ENCODE peak calls at places on chromosomes 6 and 20, in eight cellular contexts. C is CD4-positive, alpha-beta memory T cell; M is left lung; G is gastrocnemius medialis; A is stomach; X is neuronal stem cell; O is OCI-M1; H is naive thymus-derived CD8-positive, alpha-beta T cell. Y is an unnamed sample.

GRCh38 chr20:8608470-8608869 is 460.4 kb upstream of the PLCB4 start:
- DNase-seq in C (no peak), M (no peak), G (no peak), A (no peak), X (no peak), O (no peak), H (no peak), Y (no peak)

GRCh38 chr6:158660331-158660730 is 10.5 kb downstream of the SYTL3 start:
- DNase-seq in C (peak), M (no peak), G (no peak), A (peak), X (no peak), O (peak), H (peak), Y (no peak)

GRCh38 chr6:67210450-67210849 is 1424.6 kb upstream of the ADGRB3 start:
- DNase-seq in C (no peak), M (no peak), G (no peak), A (no peak), X (no peak), O (peak), H (no peak), Y (no peak)

GRCh38 chr20:23520185-23520584 is 29.3 kb downstream of the CST8 start:
- DNase-seq in C (no peak), M (no peak), G (no peak), A (no peak), X (no peak), O (no peak), H (no peak), Y (no peak)

GRCh38 chr6:39543117-39543516 is 182.1 kb downstream of the KIF6 start:
- DNase-seq in C (no peak), M (no peak), G (no peak), A (no peak), X (no peak), O (no peak), H (no peak), Y (no peak)

GRCh38 chr6:31178143-31179041 is 7.9 kb upstream of the POU5F1 start:
- DNase-seq in C (no peak), M (no peak), G (no peak), A (no peak), X (no peak), O (peak), H (no peak), Y (no peak)

GRCh38 chr6:81997091-81997926 is 244.8 kb upstream of the TENT5A start:
- DNase-seq in C (no peak), M (no peak), G (no peak), A (no peak), X (no peak), O (peak), H (no peak), Y (no peak)

GRCh38 chr20:57672164-57672563 is 37.7 kb downstream of the PMEPA1 start:
- DNase-seq in C (no peak), M (peak), G (no peak), A (no peak), X (no peak), O (no peak), H (no peak), Y (no peak)

GRCh38 chr6:40990301-40990700 is 48.7 kb downstream of the UNC5CL start:
- DNase-seq in C (no peak), M (no peak), G (no peak), A (no peak), X (no peak), O (no peak), H (no peak), Y (no peak)

GRCh38 chr6:166228839-166229528 is 61.3 kb upstream of the TBXT start:
- DNase-seq in C (no peak), M (no peak), G (no peak), A (no peak), X (no peak), O (no peak), H (no peak), Y (no peak)

GRCh38 chr6:125094563-125094962 is 59.0 kb upstream of the TPD52L1 start:
- DNase-seq in C (no peak), M (no peak), G (no peak), A (no peak), X (no peak), O (no peak), H (no peak), Y (no peak)

GRCh38 chr6:169070506-169071176 is 183.0 kb downstream of the THBS2 start:
- DNase-seq in C (no peak), M (no peak), G (peak), A (peak), X (no peak), O (peak), H (no peak), Y (no peak)

GRCh38 chr20:63081351-63081750 is 74.6 kb upstream of the BHLHE23 start:
- DNase-seq in C (no peak), M (peak), G (no peak), A (no peak), X (no peak), O (no peak), H (no peak), Y (no peak)

GRCh38 chr20:54000914-54001313 is 69.5 kb downstream of the BCAS1 start:
- DNase-seq in C (no peak), M (no peak), G (no peak), A (no peak), X (no peak), O (no peak), H (no peak), Y (no peak)

GRCh38 chr20:46253391-46253790 is 54.9 kb downstream of the CDH22 start:
- DNase-seq in C (no peak), M (no peak), G (peak), A (peak), X (no peak), O (peak), H (no peak), Y (no peak)

GRCh38 chr6:16764188-16764950 is 3.1 kb upstream of the ATXN1 start:
- DNase-seq in C (no peak), M (no peak), G (no peak), A (no peak), X (no peak), O (peak), H (no peak), Y (no peak)

GRCh38 chr20:14288341-14289330 is 48.8 kb downstream of the FLRT3 start:
- DNase-seq in C (no peak), M (no peak), G (no peak), A (no peak), X (no peak), O (no peak), H (no peak), Y (no peak)

GRCh38 chr20:51554538-51555165 is 12.1 kb upstream of the NFATC2 start:
- DNase-seq in C (no peak), M (no peak), G (peak), A (no peak), X (no peak), O (no peak), H (no peak), Y (no peak)

GRCh38 chr6:7749493-7749892 is 23.6 kb downstream of the BMP6 start:
- DNase-seq in C (no peak), M (no peak), G (no peak), A (no peak), X (no peak), O (peak), H (no peak), Y (no peak)

GRCh38 chr6:1445650-1446645 is 56.6 kb downstream of the FOXF2 start:
- DNase-seq in C (no peak), M (no peak), G (no peak), A (no peak), X (no peak), O (no peak), H (no peak), Y (no peak)

GRCh38 chr6:20444786-20445271 is 43.1 kb downstream of the E2F3 start:
- DNase-seq in C (no peak), M (no peak), G (no peak), A (no peak), X (no peak), O (peak), H (no peak), Y (no peak)

GRCh38 chr20:5569021-5569420 is 181.2 kb upstream of the SHLD1 start:
- DNase-seq in C (peak), M (no peak), G (no peak), A (no peak), X (no peak), O (peak), H (peak), Y (no peak)

GRCh38 chr6:24321538-24322162 is 36.2 kb downstream of the DCDC2 start:
- DNase-seq in C (no peak), M (no peak), G (no peak), A (no peak), X (no peak), O (no peak), H (no peak), Y (no peak)

GRCh38 chr6:154289818-154290508 is 66.6 kb downstream of the IPCEF1 start:
- DNase-seq in C (no peak), M (no peak), G (no peak), A (no peak), X (no peak), O (no peak), H (no peak), Y (no peak)

GRCh38 chr6:105174512-105174911 is 5.3 kb downstream of the POPDC3 start:
- DNase-seq in C (no peak), M (no peak), G (no peak), A (no peak), X (no peak), O (no peak), H (no peak), Y (no peak)

GRCh38 chr6:154862536-154862935 is 129.3 kb downstream of the SCAF8 start:
- DNase-seq in C (no peak), M (no peak), G (no peak), A (no peak), X (no peak), O (no peak), H (no peak), Y (no peak)

GRCh38 chr20:37315293-37316110 is 26.0 kb downstream of the MANBAL start:
- DNase-seq in C (no peak), M (no peak), G (peak), A (peak), X (no peak), O (peak), H (no peak), Y (no peak)

GRCh38 chr6:21856096-21856825 is 262.7 kb downstream of the SOX4 start:
- DNase-seq in C (no peak), M (no peak), G (no peak), A (no peak), X (no peak), O (peak), H (no peak), Y (no peak)

GRCh38 chr20:2713285-2713684 is 20.7 kb downstream of the EBF4 start:
- DNase-seq in C (no peak), M (no peak), G (no peak), A (no peak), X (no peak), O (peak), H (peak), Y (no peak)

GRCh38 chr6:41655706-41656668 is 17.7 kb downstream of the MDFI start:
- DNase-seq in C (no peak), M (no peak), G (no peak), A (no peak), X (no peak), O (no peak), H (no peak), Y (no peak)

GRCh38 chr6:11675610-11676009 is 103.0 kb downstream of the ADTRP start:
- DNase-seq in C (no peak), M (no peak), G (no peak), A (no peak), X (no peak), O (peak), H (no peak), Y (no peak)

GRCh38 chr6:133466666-133467065 is 225.5 kb downstream of the EYA4 start:
- DNase-seq in C (no peak), M (no peak), G (no peak), A (no peak), X (no peak), O (peak), H (no peak), Y (no peak)

GRCh38 chr6:46796842-46797241 is 3.7 kb downstream of the MEP1A start:
- DNase-seq in C (no peak), M (no peak), G (no peak), A (no peak), X (no peak), O (no peak), H (no peak), Y (no peak)

GRCh38 chr6:83708546-83708969 is 343 bp downstream of the SNAP91 start:
- DNase-seq in C (no peak), M (peak), G (no peak), A (no peak), X (peak), O (no peak), H (no peak), Y (no peak)

GRCh38 chr6:22886881-22887581 is 317.7 kb downstream of the HDGFL1 start:
- DNase-seq in C (no peak), M (no peak), G (no peak), A (no peak), X (no peak), O (no peak), H (no peak), Y (no peak)

GRCh38 chr20:35286077-35286898 is 1.7 kb upstream of the EIF6 start:
- DNase-seq in C (no peak), M (no peak), G (no peak), A (no peak), X (no peak), O (no peak), H (no peak), Y (peak)

GRCh38 chr6:53611342-53611741 is 54.2 kb downstream of the KLHL31 start:
- DNase-seq in C (no peak), M (no peak), G (no peak), A (no peak), X (no peak), O (no peak), H (no peak), Y (no peak)

GRCh38 chr20:45052698-45053440 is 48.1 kb downstream of the KCNS1 start:
- DNase-seq in C (peak), M (no peak), G (no peak), A (no peak), X (no peak), O (peak), H (peak), Y (no peak)